ENCODE peak calls at places on chromosome 13, in four cellular contexts. A, I, Y and F are unnamed samples.

GRCh38 chr13:54574791-54575190 is 1546.2 kb downstream of the OLFM4 start:
- DNase-seq in A (no peak), I (no peak), Y (no peak), F (no peak)

GRCh38 chr13:112392719-112393118 is 16.6 kb downstream of the SPACA7 start:
- DNase-seq in A (no peak), I (no peak), Y (no peak), F (no peak)

GRCh38 chr13:26946675-26947342 is 186.2 kb upstream of the GPR12 start:
- DNase-seq in A (peak; percentile 75), I (no peak), Y (peak; percentile 80), F (peak; percentile 25)

GRCh38 chr13:50198508-50198907 is 183.3 kb downstream of the KCNRG start:
- DNase-seq in A (no peak), I (no peak), Y (no peak), F (no peak)

GRCh38 chr13:112845511-112846144 is 123.4 kb upstream of the MCF2L start:
- DNase-seq in A (no peak), I (no peak), Y (no peak), F (no peak)

GRCh38 chr13:49584771-49585182 is 581 bp downstream of the RCBTB1 start:
- DNase-seq in A (peak; percentile 26), I (no peak), Y (no peak), F (no peak)

GRCh38 chr13:93767917-93768422 is 541.4 kb downstream of the GPC6 start:
- DNase-seq in A (no peak), I (no peak), Y (no peak), F (no peak)

GRCh38 chr13:42116225-42116624 is 67.8 kb downstream of the DGKH start:
- DNase-seq in A (no peak), I (no peak), Y (no peak), F (no peak)

GRCh38 chr13:92547256-92547655 is 679.4 kb upstream of the GPC6 start:
- DNase-seq in A (no peak), I (no peak), Y (no peak), F (no peak)

GRCh38 chr13:30692108-30692507 is 43.2 kb upstream of the ALOX5AP start:
- DNase-seq in A (no peak), I (no peak), Y (no peak), F (no peak)